ENCODE peak calls at places on chromosomes 5 and 9, in nine cellular contexts. B, E, H, Z, Y, A, Q, U and K are unnamed samples.

GRCh38 chr9:2027761-2028160 is 12.6 kb downstream of the SMARCA2 start:
- DNase-seq in E (no peak), H (no peak), Z (no peak), B (no peak), A (no peak), Y (no peak), Q (no peak), U (no peak), K (no peak)

GRCh38 chr9:126854734-126855133 is 5.7 kb upstream of the ZBTB34 start:
- DNase-seq in Z (no peak), Q (peak), H (no peak), A (no peak), U (no peak), Y (no peak), B (no peak), E (no peak), K (no peak)

GRCh38 chr9:4321554-4321953 is 21.7 kb upstream of the GLIS3 start:
- DNase-seq in Z (no peak), Y (no peak), Q (no peak), B (no peak), H (no peak), A (no peak), U (no peak), E (no peak), K (no peak)

GRCh38 chr5:7261049-7261448 is 134.9 kb upstream of the ADCY2 start:
- DNase-seq in E (no peak), Q (no peak), H (peak), U (no peak), B (no peak), A (no peak), Y (no peak), Z (no peak), K (peak)

GRCh38 chr9:137313956-137314560 is 12.0 kb upstream of the NRARP start:
- DNase-seq in Y (no peak), Z (no peak), H (no peak), Q (no peak), U (peak), B (no peak), E (no peak), A (no peak), K (no peak)

GRCh38 chr9:113668057-113668456 is 204.5 kb downstream of the RGS3 start:
- DNase-seq in Z (no peak), B (no peak), Q (no peak), E (no peak), U (no peak), A (no peak), Y (no peak), H (peak), K (no peak)

GRCh38 chr5:126383246-126383645 is 40.0 kb upstream of the GRAMD2B start:
- DNase-seq in Z (no peak), H (no peak), E (no peak), B (no peak), Q (no peak), U (no peak), A (no peak), Y (no peak), K (no peak)

GRCh38 chr5:1325870-1326546 is 18.9 kb downstream of the CLPTM1L start:
- DNase-seq in Z (no peak), B (no peak), A (no peak), Y (no peak), E (no peak), U (no peak), H (peak), Q (peak), K (no peak)

GRCh38 chr5:9765421-9765820 is 135.3 kb upstream of the TAS2R1 start:
- DNase-seq in Y (no peak), B (no peak), H (peak), Z (no peak), E (no peak), U (no peak), A (no peak), Q (no peak), K (no peak)

GRCh38 chr5:150570333-150570732 is 62.4 kb downstream of the NDST1 start:
- DNase-seq in H (no peak), Y (no peak), U (no peak), Q (no peak), A (no peak), E (no peak), B (no peak), Z (no peak), K (no peak)

GRCh38 chr5:77937015-77937908 is 161.1 kb upstream of the TBCA start:
- DNase-seq in H (no peak), E (no peak), A (no peak), Q (no peak), U (no peak), Z (no peak), Y (no peak), B (no peak), K (peak)

GRCh38 chr9:11506980-11507379 is 894.2 kb upstream of the PTPRD start:
- DNase-seq in Z (no peak), H (no peak), U (no peak), Q (no peak), B (no peak), A (no peak), Y (no peak), E (no peak), K (no peak)

GRCh38 chr5:61674403-61674802 is 342.3 kb downstream of the ZSWIM6 start:
- DNase-seq in U (no peak), Z (no peak), Q (no peak), Y (no peak), H (no peak), E (no peak), A (no peak), B (no peak), K (no peak)

GRCh38 chr9:114805670-114806551 is at the start of gene TNFSF15:
- DNase-seq in E (peak), Q (peak), A (peak), U (no peak), Y (peak), Z (no peak), H (no peak), B (no peak), K (no peak)

GRCh38 chr5:36740259-36740898 is 134.0 kb downstream of the SLC1A3 start:
- DNase-seq in A (no peak), Z (no peak), E (no peak), B (no peak), H (no peak), Q (no peak), Y (no peak), U (no peak), K (no peak)

GRCh38 chr5:64489857-64490256 is 16.0 kb upstream of the RGS7BP start:
- DNase-seq in Z (no peak), U (no peak), H (no peak), Y (no peak), E (no peak), A (no peak), B (no peak), Q (no peak), K (no peak)

GRCh38 chr5:180127682-180128670 is 56.4 kb upstream of the RNF130 start:
- DNase-seq in B (no peak), Y (no peak), A (no peak), Z (no peak), E (no peak), U (no peak), H (no peak), Q (peak), K (no peak)

GRCh38 chr5:113050606-113051391 is 74.2 kb downstream of the DCP2 start:
- DNase-seq in Q (no peak), Z (no peak), Y (no peak), U (no peak), H (peak), E (no peak), A (peak), B (no peak), K (no peak)

GRCh38 chr9:30103647-30104394 is 2280.6 kb upstream of the ACO1 start:
- DNase-seq in A (no peak), B (no peak), Q (no peak), E (no peak), Z (no peak), H (no peak), Y (no peak), U (no peak), K (no peak)

GRCh38 chr5:34411470-34412346 is 244.4 kb upstream of the RAI14 start:
- DNase-seq in E (no peak), A (no peak), H (no peak), Z (no peak), U (no peak), Q (no peak), Y (no peak), B (no peak), K (no peak)

GRCh38 chr9:80378669-80379293 is 807.0 kb downstream of the TLE4 start:
- DNase-seq in Z (no peak), U (no peak), Y (no peak), Q (no peak), A (no peak), H (no peak), B (no peak), E (no peak), K (no peak)

GRCh38 chr9:6855860-6856259 is 98.1 kb downstream of the KDM4C start:
- DNase-seq in U (no peak), Y (no peak), A (no peak), Z (no peak), Q (no peak), B (no peak), E (no peak), H (no peak), K (no peak)

GRCh38 chr9:130120832-130121231 is 51.4 kb upstream of the NCS1 start:
- DNase-seq in A (no peak), E (no peak), H (no peak), B (no peak), U (no peak), Q (no peak), Z (no peak), Y (no peak), K (no peak)

GRCh38 chr9:85600675-85601263 is 141.0 kb downstream of the AGTPBP1 start:
- DNase-seq in B (no peak), Q (no peak), E (no peak), H (no peak), U (no peak), Z (no peak), A (no peak), Y (no peak), K (no peak)

GRCh38 chr9:130204341-130204740 is 32.1 kb downstream of the NCS1 start:
- DNase-seq in E (no peak), B (no peak), H (no peak), A (no peak), U (no peak), Q (no peak), Z (no peak), Y (no peak), K (no peak)

GRCh38 chr5:55636177-55636576 is 75.9 kb downstream of the SLC38A9 start:
- DNase-seq in H (no peak), Q (no peak), E (peak), U (no peak), Y (no peak), Z (no peak), B (no peak), A (no peak), K (no peak)

GRCh38 chr5:66959668-66960067 is 236.9 kb downstream of the CD180 start:
- DNase-seq in Y (no peak), Q (no peak), Z (no peak), E (no peak), B (no peak), U (no peak), H (no peak), A (no peak), K (peak)

GRCh38 chr9:110728058-110728457 is 59.5 kb downstream of the MUSK start:
- DNase-seq in Y (no peak), Q (no peak), H (no peak), E (no peak), B (no peak), U (no peak), A (no peak), Z (no peak), K (no peak)

GRCh38 chr5:97266576-97266975 is 83.5 kb upstream of the RIOK2 start:
- DNase-seq in B (no peak), Q (no peak), Y (no peak), U (peak), H (peak), Z (no peak), E (no peak), A (no peak), K (peak)

GRCh38 chr5:124404796-124405195 is 341.6 kb downstream of the ZNF608 start:
- DNase-seq in U (no peak), H (no peak), Y (no peak), E (no peak), B (no peak), Z (no peak), A (no peak), Q (no peak), K (no peak)

GRCh38 chr5:74517700-74518099 is 122.8 kb downstream of the ENC1 start:
- DNase-seq in Q (no peak), U (no peak), E (no peak), Y (no peak), B (no peak), Z (no peak), A (peak), H (peak), K (no peak)

GRCh38 chr5:109533847-109534272 is 124.1 kb upstream of the PJA2 start:
- DNase-seq in A (no peak), B (no peak), U (no peak), Q (no peak), H (no peak), E (no peak), Y (no peak), Z (no peak), K (no peak)

GRCh38 chr5:120463991-120464626 is at the start of gene PRR16:
- DNase-seq in A (peak), B (no peak), U (peak), Y (peak), H (no peak), Q (peak), Z (peak), E (no peak), K (peak)

GRCh38 chr9:131403493-131403773 is 9.5 kb downstream of the PRRC2B start:
- DNase-seq in Y (no peak), E (no peak), Q (no peak), H (no peak), U (no peak), B (no peak), A (no peak), Z (no peak), K (no peak)

GRCh38 chr5:62093981-62094380 is 212.0 kb upstream of the KIF2A start:
- DNase-seq in Z (peak), U (no peak), Y (no peak), E (peak), B (no peak), A (peak), Q (peak), H (no peak), K (peak)